ENCODE peak calls at places on chromosomes 6 and 20, in eight cellular contexts. J is B cell, Q is pancreas, L is neural crest cell, G is PC-9, I is IMR-90, B is lower leg skin, F is ascending aorta. H is an unnamed sample.

GRCh38 chr20:6282642-6283041 is 159.8 kb upstream of the FERMT1 start:
- DNase-seq in J (no peak), B (no peak), L (no peak), G (no peak), Q (no peak), F (no peak), I (no peak), H (no peak)

GRCh38 chr20:46108435-46108841 is 9.7 kb upstream of the CD40 start:
- DNase-seq in J (peak; percentile 82), I (no peak), L (no peak), Q (no peak), B (no peak), G (no peak), F (no peak), H (no peak)

GRCh38 chr6:143620461-143620860 is 57.3 kb upstream of the PHACTR2 start:
- DNase-seq in L (no peak), J (no peak), I (peak; percentile 47), Q (no peak), G (no peak), B (no peak), F (no peak), H (no peak)

GRCh38 chr20:14838663-14839650 is 501.5 kb upstream of the FLRT3 start:
- DNase-seq in G (no peak), Q (no peak), I (no peak), F (no peak), J (no peak), B (no peak), L (no peak), H (no peak)

GRCh38 chr20:31972481-31973386 is 4.8 kb downstream of the XKR7 start:
- DNase-seq in F (no peak), L (no peak), G (no peak), B (no peak), Q (no peak), I (peak; percentile 36), J (no peak), H (no peak)

GRCh38 chr6:7851780-7852179 is 58.8 kb downstream of the TXNDC5 start:
- DNase-seq in I (no peak), G (no peak), Q (no peak), F (no peak), J (no peak), B (no peak), L (no peak), H (no peak)

GRCh38 chr20:38498909-38499308 is 26.3 kb downstream of the RALGAPB start:
- DNase-seq in B (no peak), L (no peak), Q (no peak), I (peak; percentile 13), J (no peak), F (no peak), G (no peak), H (no peak)

GRCh38 chr6:7401103-7401502 is 11.5 kb downstream of the RIOK1 start:
- DNase-seq in I (peak; percentile 25), L (no peak), G (no peak), Q (no peak), B (no peak), F (no peak), J (no peak), H (no peak)

GRCh38 chr6:89602136-89602535 is 36.4 kb downstream of the LYRM2 start:
- DNase-seq in J (no peak), L (no peak), I (no peak), Q (no peak), F (no peak), B (no peak), G (no peak), H (no peak)

GRCh38 chr6:39156763-39157162 is 41.8 kb upstream of the SAYSD1 start:
- DNase-seq in I (no peak), J (no peak), G (no peak), Q (no peak), B (no peak), F (no peak), L (no peak), H (no peak)

GRCh38 chr6:32664827-32665362 is 1.6 kb downstream of the HLA-DQB1 start:
- DNase-seq in Q (no peak), L (peak; percentile 3), B (no peak), J (peak; percentile 73), I (no peak), G (no peak), F (peak; percentile 68), H (peak; percentile 8)

GRCh38 chr20:48912065-48912464 is 9.4 kb upstream of the ARFGEF2 start:
- DNase-seq in L (no peak), B (no peak), Q (no peak), J (peak; percentile 82), G (no peak), I (no peak), F (no peak), H (no peak)

GRCh38 chr20:32128167-32128566 is 18.7 kb downstream of the TM9SF4 start:
- DNase-seq in B (no peak), I (no peak), G (no peak), J (no peak), F (no peak), L (no peak), Q (no peak), H (no peak)

GRCh38 chr6:142735182-142735581 is 209.8 kb downstream of the HIVEP2 start:
- DNase-seq in I (peak; percentile 10), Q (no peak), J (no peak), B (no peak), F (no peak), L (no peak), G (no peak), H (no peak)

GRCh38 chr6:40436685-40437604 is 150.2 kb downstream of the LRFN2 start:
- DNase-seq in I (no peak), J (no peak), L (no peak), B (no peak), G (no peak), F (no peak), Q (no peak), H (no peak)

GRCh38 chr6:114342826-114343781 is at the start of gene HS3ST5:
- DNase-seq in F (no peak), L (peak; percentile 63), Q (peak; percentile 24), I (peak; percentile 8), B (no peak), J (no peak), G (peak; percentile 63), H (peak; percentile 80)
- TF ChIP-seq CTCF in F (no peak), L (peak; percentile 66), Q (no peak), I (peak; percentile 35), B (no peak), J (no peak), G (no peak), H (no peak)

GRCh38 chr6:43764767-43765166 is 5.2 kb upstream of the VEGFA start:
- DNase-seq in G (no peak), Q (no peak), F (no peak), L (no peak), B (no peak), J (no peak), I (no peak), H (no peak)

GRCh38 chr6:43761666-43762409 is 8.2 kb upstream of the VEGFA start:
- DNase-seq in B (no peak), F (no peak), J (no peak), Q (no peak), I (no peak), L (no peak), G (no peak), H (no peak)

GRCh38 chr6:43763812-43764522 is 6.0 kb upstream of the VEGFA start:
- DNase-seq in F (no peak), G (no peak), Q (no peak), J (no peak), I (no peak), L (no peak), B (no peak), H (no peak)

GRCh38 chr6:43762410-43762768 is 7.6 kb upstream of the VEGFA start:
- DNase-seq in J (no peak), L (no peak), G (no peak), B (no peak), Q (no peak), I (no peak), F (no peak), H (no peak)

GRCh38 chr6:43763133-43763797 is 6.7 kb upstream of the VEGFA start:
- DNase-seq in Q (no peak), G (no peak), J (no peak), I (peak; percentile 77), L (no peak), F (no peak), B (no peak), H (no peak)
- TF ChIP-seq CTCF in Q (no peak), G (no peak), J (no peak), I (peak; percentile 5), L (no peak), F (no peak), B (no peak), H (no peak)

GRCh38 chr6:23568292-23568691 is 557.7 kb upstream of the NRSN1 start:
- DNase-seq in F (no peak), B (no peak), J (no peak), Q (no peak), I (no peak), L (no peak), G (no peak), H (no peak)

GRCh38 chr6:23561732-23562131 is 564.3 kb upstream of the NRSN1 start:
- DNase-seq in Q (no peak), J (no peak), G (no peak), I (no peak), L (no peak), F (no peak), B (no peak), H (no peak)

GRCh38 chr6:23563329-23563728 is 562.7 kb upstream of the NRSN1 start:
- DNase-seq in L (no peak), B (no peak), J (no peak), I (no peak), F (no peak), Q (no peak), G (no peak), H (no peak)

GRCh38 chr6:23559587-23560343 is 566.2 kb upstream of the NRSN1 start:
- DNase-seq in I (no peak), F (no peak), Q (no peak), G (no peak), J (no peak), L (no peak), B (no peak), H (no peak)

GRCh38 chr6:23562554-23562953 is 563.5 kb upstream of the NRSN1 start:
- DNase-seq in I (no peak), Q (no peak), F (no peak), J (no peak), B (no peak), L (no peak), G (no peak), H (no peak)
- TF ChIP-seq CTCF in I (no peak), Q (no peak), F (no peak), J (no peak), B (no peak), L (no peak), G (no peak), H (no peak)

DNA sequence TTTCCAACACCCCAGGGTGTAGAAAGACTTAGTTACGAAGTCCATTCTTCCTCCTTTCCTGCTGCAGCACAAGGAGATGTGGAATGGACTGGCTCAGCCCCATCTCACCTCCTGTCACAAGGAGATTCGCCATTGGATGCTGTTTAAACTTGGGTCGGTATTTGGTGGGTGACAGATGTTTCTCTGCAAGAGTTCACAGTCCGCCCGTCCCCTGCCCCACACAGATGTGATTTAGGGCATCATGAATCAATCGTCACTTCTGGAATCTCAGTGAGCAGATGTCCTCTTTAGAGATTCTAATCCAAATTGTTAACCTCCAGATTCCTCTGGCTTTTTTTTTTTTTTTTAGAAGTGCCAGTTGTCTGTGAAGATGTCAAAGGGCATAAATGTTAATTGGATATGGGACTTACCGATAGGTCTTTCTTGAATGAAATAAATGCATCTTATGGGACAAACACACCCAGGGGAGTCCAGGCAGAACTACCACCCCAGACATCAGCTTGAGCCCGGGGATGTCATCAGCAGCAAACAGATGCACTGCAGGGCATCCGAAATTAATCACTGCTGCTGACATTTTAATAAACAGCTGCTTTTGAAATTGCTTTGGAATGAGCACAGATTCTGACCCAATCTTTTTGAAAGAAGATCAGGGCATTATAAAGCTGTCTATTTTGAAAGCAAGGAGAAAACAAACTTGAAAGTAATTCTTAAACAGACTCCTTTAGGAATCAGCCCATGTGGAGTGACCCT is 117.6 kb upstream of the CDH4 start:
- DNase-seq in Q (no peak), F (no peak), L (no peak), G (no peak), J (no peak), I (no peak), B (no peak), H (no peak)
- TF ChIP-seq CTCF in Q (no peak), F (no peak), L (no peak), G (no peak), J (no peak), I (no peak), B (no peak), H (no peak)

H was measured in endothelial cell.